ENCODE peak calls at places on chromosome 10, in four cellular contexts. D is H1, O is HepG2, F is GM12878. W is an unnamed sample. For H3K9me3, the result is how much of the 10 kb centered on the place peaks cover.

GRCh38 chr10:55063817-55064216 is 262.8 kb upstream of the PCDH15 start:
- DNase-seq in D (no peak), O (no peak), F (no peak), W (no peak)

GRCh38 chr10:23263441-23264164 is 71.5 kb downstream of the PTF1A start:
- DNase-seq in D (no peak), O (no peak), F (no peak), W (no peak)

GRCh38 chr10:110273474-110273873 is 31.2 kb downstream of the SMNDC1 start:
- DNase-seq in D (no peak), O (peak), F (peak), W (no peak)

GRCh38 chr10:96863922-96864543 is 31.9 kb downstream of the LCOR start:
- DNase-seq in D (no peak), O (peak), F (peak), W (no peak)

GRCh38 chr10:84263716-84264115 is 18.9 kb downstream of the RGR start:
- DNase-seq in D (no peak), O (no peak), F (no peak), W (no peak)

GRCh38 chr10:5563237-5563961 is 38.6 kb downstream of the CALML3 start:
- DNase-seq in D (no peak), O (no peak), F (no peak), W (no peak)

GRCh38 chr10:114357591-114357990 is 46.7 kb downstream of the AFAP1L2 start:
- DNase-seq in D (no peak), O (no peak), F (no peak), W (no peak)

GRCh38 chr10:88319960-88320517 is 263.1 kb downstream of the RNLS start:
- DNase-seq in D (no peak), O (no peak), F (no peak), W (no peak)

GRCh38 chr10:122855745-122856144 is 10.1 kb upstream of the CUZD1 start:
- DNase-seq in D (no peak), O (no peak), F (no peak), W (no peak)

GRCh38 chr10:63671317-63671937 is 150.2 kb downstream of the REEP3 start:
- DNase-seq in D (no peak), O (no peak), F (no peak), W (peak)

GRCh38 chr10:75404335-75405200 is 3.0 kb upstream of the ZNF503 start:
- DNase-seq in D (no peak), O (peak), F (no peak), W (no peak)

GRCh38 chr10:4546500-4546899 is 279.5 kb upstream of the AKR1E2 start:
- DNase-seq in D (no peak), O (no peak), F (no peak), W (no peak)

GRCh38 chr10:47261121-47261520 is 38.9 kb upstream of the GDF10 start:
- DNase-seq in D (no peak), O (no peak), F (peak), W (no peak)

GRCh38 chr10:22900841-22901601 is 26.8 kb upstream of the ARMC3 start:
- DNase-seq in D (no peak), O (no peak), F (no peak), W (no peak)

GRCh38 chr10:71213761-71214440 is 1.5 kb downstream of the UNC5B start:
- DNase-seq in D (no peak), O (no peak), F (no peak), W (no peak)

GRCh38 chr10:45180946-45181439 is 134.4 kb downstream of the OR13A1 start:
- DNase-seq in D (no peak), O (no peak), F (no peak), W (no peak)

GRCh38 chr10:50992972-50993766 is 81.1 kb upstream of the PRKG1 start:
- DNase-seq in D (no peak), O (no peak), F (no peak), W (no peak)

GRCh38 chr10:35910234-35910633 is 268.1 kb upstream of the FZD8 start:
- DNase-seq in D (no peak), O (no peak), F (no peak), W (no peak)

GRCh38 chr10:73060738-73061635 is 35.7 kb downstream of the P4HA1 start:
- DNase-seq in D (no peak), O (peak), F (no peak), W (peak)

GRCh38 chr10:117441812-117442443 is 66.7 kb upstream of the PDZD8 start:
- DNase-seq in D (no peak), O (no peak), F (no peak), W (no peak)

GRCh38 chr10:10677479-10677878 is 340.2 kb upstream of the CELF2 start:
- DNase-seq in D (peak), O (no peak), F (peak), W (peak)

GRCh38 chr10:64039208-64039607 is 518.0 kb downstream of the REEP3 start:
- DNase-seq in D (no peak), O (no peak), F (peak), W (no peak)

GRCh38 chr10:63766766-63767505 is 245.7 kb downstream of the REEP3 start:
- DNase-seq in D (no peak), O (peak), F (no peak), W (no peak)

GRCh38 chr10:72421895-72422540 is 67.3 kb upstream of the DNAJB12 start:
- DNase-seq in D (no peak), O (no peak), F (no peak), W (peak)

GRCh38 chr10:88542522-88542921 is 40.6 kb downstream of the RNLS start:
- DNase-seq in D (no peak), O (no peak), F (no peak), W (no peak)

GRCh38 chr10:61452229-61452651 is 941 bp downstream of the TMEM26 start:
- DNase-seq in D (no peak), O (no peak), F (no peak), W (no peak)

DNA sequence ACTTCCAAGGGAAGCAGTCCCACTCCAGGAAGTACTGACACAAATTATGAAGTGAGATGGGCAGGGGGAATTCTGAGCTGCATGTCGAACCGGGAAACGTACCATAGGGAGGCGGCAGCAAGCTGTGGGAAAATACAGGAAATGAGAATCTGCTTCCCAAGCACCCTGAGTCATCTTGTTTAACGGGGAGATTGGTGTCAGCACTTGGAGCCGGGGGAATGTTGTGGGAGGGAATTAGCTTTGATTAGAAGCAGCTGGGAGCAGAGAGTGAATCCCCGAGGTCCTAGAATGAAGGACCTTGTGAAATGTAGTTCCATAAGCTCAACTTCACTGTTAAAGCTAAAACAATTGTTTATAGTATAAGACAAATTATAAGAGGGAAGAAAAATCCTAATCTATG is 141.4 kb upstream of the PRKCQ start:
- DNase-seq in D (no peak), O (no peak), F (no peak), W (no peak)
- TF ChIP-seq SUZ12 in D (no peak), O (no peak), F (no peak), W (no peak)

DNA sequence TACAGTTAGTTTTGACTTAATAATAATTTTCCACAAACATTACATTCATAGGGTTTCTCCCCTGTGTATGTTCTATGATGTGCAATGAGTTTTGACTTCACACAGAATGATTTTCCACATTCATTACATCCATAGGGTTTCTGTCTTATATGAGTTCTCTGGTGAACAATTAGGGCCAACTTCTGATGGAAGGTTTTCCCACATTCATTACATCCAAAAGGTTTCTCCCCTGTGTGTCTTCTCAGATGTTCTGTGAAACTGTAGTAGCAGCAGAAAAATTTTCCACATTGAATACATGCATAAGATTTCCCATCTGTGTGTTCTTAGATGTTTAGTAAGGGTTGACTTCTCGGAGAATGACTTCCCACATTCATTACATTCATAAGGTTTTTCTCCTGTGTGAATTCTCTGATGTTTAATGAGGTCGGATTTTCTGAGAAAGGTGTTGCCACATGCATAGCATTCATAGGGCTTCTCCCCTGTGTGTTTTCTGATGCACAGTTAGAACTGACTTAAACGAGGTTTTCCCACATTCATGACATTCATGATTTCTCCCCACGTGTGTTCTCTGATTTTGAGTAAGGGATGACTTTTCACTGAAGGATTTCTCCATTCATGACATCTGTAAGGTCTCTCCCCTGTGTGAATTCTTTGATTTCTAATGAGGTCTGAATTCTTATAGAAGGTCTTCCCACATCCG is 118.5 kb downstream of the ZNF33B start:
- DNase-seq in D (no peak), O (no peak), F (no peak), W (no peak)
- H3K9me3 ChIP-seq in D (half or more), O (under half), F (under half), W (half or more)

GRCh38 chr10:103917326-103918052 is 495 bp downstream of the STN1 start:
- DNase-seq in D (no peak), O (peak), F (no peak), W (peak)

GRCh38 chr10:103915794-103916193 is 2.2 kb downstream of the STN1 start:
- DNase-seq in D (no peak), O (no peak), F (no peak), W (no peak)

GRCh38 chr10:103918053-103918846 is at the start of gene STN1:
- DNase-seq in D (peak), O (peak), F (peak), W (peak)

GRCh38 chr10:103916901-103917300 is 1.1 kb downstream of the STN1 start:
- DNase-seq in D (no peak), O (no peak), F (no peak), W (no peak)

DNA sequence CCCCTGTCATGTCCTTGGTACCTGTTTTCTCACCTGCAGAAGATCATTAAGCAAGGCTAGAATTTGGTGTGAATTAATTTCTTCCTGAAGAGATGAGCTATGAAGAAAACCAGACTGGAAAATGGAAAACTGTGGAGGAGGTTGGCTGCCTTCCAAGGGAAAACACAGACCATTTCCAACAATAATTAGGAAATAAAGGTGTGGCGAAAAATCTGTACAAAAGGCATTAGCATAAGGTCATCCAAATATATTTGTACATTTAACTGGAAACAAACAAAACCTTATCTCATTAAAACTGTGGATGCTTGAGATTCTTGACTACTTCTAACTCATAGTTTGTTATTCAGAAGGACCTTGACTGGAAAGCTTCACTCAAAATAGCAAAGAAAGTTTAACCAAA is 1.7 kb downstream of the STN1 start:
- DNase-seq in D (no peak), O (no peak), F (no peak), W (no peak)
- TF ChIP-seq SUZ12 in D (no peak), O (no peak), F (no peak), W (no peak)

DNA sequence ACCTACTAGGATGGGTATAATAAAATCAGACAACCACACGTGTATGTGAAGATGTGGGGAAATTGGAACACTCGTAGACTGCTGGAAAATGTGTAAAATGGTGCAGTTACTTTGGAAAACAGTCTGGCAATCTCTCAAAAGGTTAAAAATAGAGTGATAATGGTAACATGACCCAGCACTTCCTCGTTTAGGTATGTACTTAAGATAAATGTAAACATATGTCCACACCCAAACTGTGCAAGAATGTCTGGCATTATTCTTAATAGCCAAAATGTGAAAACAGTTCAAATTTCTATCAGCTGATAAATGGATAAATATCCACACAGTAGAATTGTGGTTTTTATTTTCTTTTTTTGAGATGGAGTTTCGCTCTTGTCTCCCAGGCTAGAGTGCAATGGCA is 272.8 kb downstream of the ZNF248 start:
- DNase-seq in D (no peak), O (no peak), F (no peak), W (no peak)
- H3K9me3 ChIP-seq in D (under half), O (under half), F (under half), W (under half)

DNA sequence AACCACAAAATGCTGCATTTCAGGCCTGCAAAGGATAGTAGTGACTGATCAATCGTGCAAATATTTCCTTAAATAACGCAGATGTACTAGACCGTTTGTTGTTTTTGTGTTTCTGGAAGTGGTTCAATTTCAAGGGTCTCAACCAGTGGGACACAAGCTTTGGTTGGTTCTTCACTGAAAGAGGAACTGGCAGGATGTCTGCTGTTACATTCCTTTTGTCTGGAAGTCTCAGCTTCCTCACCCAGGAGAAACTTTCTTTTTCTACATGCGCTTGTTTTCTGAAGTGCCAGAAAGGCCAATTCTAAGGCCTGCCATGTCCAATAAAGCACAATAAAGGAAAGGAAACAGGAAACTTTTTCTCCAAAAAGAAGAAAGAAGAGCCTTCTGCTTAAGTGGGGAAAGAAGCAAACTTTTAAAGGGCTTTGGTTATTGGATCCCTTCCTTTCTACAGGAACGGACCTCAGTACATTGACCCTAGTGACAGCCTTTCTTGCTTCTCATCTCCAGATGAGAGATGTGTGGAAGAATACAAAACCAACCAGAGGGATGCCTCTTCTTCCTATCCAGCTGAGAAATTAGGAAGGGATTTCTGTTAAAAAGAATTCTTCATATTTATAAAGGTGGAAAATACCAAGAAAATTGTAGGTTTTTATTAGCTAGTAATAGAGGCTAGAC is 4.2 kb downstream of the DKK1 start:
- DNase-seq in D (no peak), O (no peak), F (no peak), W (no peak)
- TF ChIP-seq SUZ12 in D (no peak), O (no peak), F (no peak), W (no peak)

DNA sequence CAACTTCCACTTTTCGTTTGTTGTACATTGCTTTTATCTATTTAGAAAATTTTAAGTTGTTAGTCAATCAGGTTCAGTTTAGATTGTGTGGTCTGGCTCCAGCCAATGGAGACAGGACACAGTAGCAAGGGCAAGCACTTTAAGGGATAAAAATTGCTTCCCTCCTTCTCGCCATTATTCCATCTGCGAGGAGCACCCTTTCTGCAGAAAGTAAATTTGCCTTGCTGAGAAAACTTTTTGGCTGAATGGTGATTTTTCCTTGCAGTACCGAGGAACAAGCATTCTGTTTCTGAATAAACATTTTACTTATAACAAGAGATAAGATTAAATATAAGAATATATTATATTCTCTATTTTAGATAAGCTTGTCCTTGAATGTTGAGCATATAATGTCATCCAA is 34.5 kb downstream of the VIM start:
- DNase-seq in D (no peak), O (no peak), F (no peak), W (no peak)
- H3K9me3 ChIP-seq in D (under half), O (under half), F (under half), W (under half)

GRCh38 chr10:77631241-77631640 is 6.4 kb downstream of the KCNMA1 start:
- DNase-seq in D (no peak), O (no peak), F (no peak), W (no peak)
- TF ChIP-seq SUZ12 in D (no peak), O (no peak), F (no peak), W (no peak)

GRCh38 chr10:130430291-130430690 is 294.1 kb downstream of the GLRX3 start:
- DNase-seq in D (no peak), O (no peak), F (no peak), W (no peak)
- H3K9me3 ChIP-seq in D (under half), O (half or more), F (under half), W (under half)

GRCh38 chr10:58557714-58558113 is 45.0 kb downstream of the BICC1 start:
- DNase-seq in D (no peak), O (no peak), F (no peak), W (no peak)

GRCh38 chr10:58556516-58556915 is 43.8 kb downstream of the BICC1 start:
- DNase-seq in D (no peak), O (peak), F (no peak), W (no peak)

GRCh38 chr10:58555930-58556311 is 43.2 kb downstream of the BICC1 start:
- DNase-seq in D (no peak), O (no peak), F (no peak), W (no peak)

GRCh38 chr10:58554316-58554715 is 41.6 kb downstream of the BICC1 start:
- DNase-seq in D (no peak), O (no peak), F (no peak), W (no peak)

GRCh38 chr10:58555170-58555929 is 42.7 kb downstream of the BICC1 start:
- DNase-seq in D (no peak), O (peak), F (no peak), W (no peak)
- TF ChIP-seq SUZ12 in D (no peak), O (no peak), F (no peak), W (no peak)